ENCODE peak calls at places on chromosomes 11 and 22, in ten cellular contexts. S is PC-3; R is uterus; L is CD8-positive, alpha-beta T cell; D is A549; I is HCT116; U is lung; N is Panc1; J is heart left ventricle; F is cardiac muscle cell. T is an unnamed sample. For H3K9me3, the result is how much of the 10 kb centered on the place peaks cover.

GRCh38 chr11:60871378-60872061 is 4.2 kb downstream of the ZP1 start:
- DNase-seq in S (no peak), D (no peak), I (no peak), R (peak), L (peak), F (peak), N (no peak), J (peak), U (no peak), T (no peak)

GRCh38 chr22:42979606-42980005 is 35.3 kb downstream of the PACSIN2 start:
- DNase-seq in J (no peak), U (no peak), F (no peak), L (no peak), S (no peak), I (no peak), D (no peak), N (no peak), R (no peak), T (no peak)

GRCh38 chr22:42934338-42934737 is 77.3 kb upstream of the ARFGAP3 start:
- DNase-seq in R (no peak), D (no peak), L (no peak), S (no peak), U (no peak), F (no peak), J (no peak), I (no peak), N (no peak), T (no peak)

GRCh38 chr11:75782540-75783263 is 14.1 kb downstream of the DGAT2 start:
- DNase-seq in F (no peak), I (no peak), N (no peak), L (no peak), J (no peak), R (no peak), D (no peak), U (no peak), S (peak), T (no peak)

GRCh38 chr11:106306942-106307341 is 229.5 kb downstream of the AASDHPPT start:
- DNase-seq in J (no peak), R (no peak), N (no peak), I (no peak), S (peak), U (no peak), F (no peak), D (peak), L (no peak), T (no peak)

GRCh38 chr11:18731949-18732821 is 6.2 kb upstream of the IGSF22 start:
- DNase-seq in F (peak), J (no peak), R (peak), U (no peak), N (peak), D (peak), S (peak), I (peak), L (peak), T (no peak)

GRCh38 chr11:95296621-95297025 is 65.6 kb upstream of the SESN3 start:
- DNase-seq in J (no peak), F (no peak), U (no peak), I (no peak), L (no peak), S (no peak), R (no peak), D (no peak), N (no peak), T (no peak)

GRCh38 chr11:45392621-45393183 is 106.6 kb upstream of the SYT13 start:
- DNase-seq in U (no peak), D (no peak), N (no peak), J (no peak), L (no peak), F (no peak), S (no peak), R (no peak), I (no peak), T (no peak)

GRCh38 chr11:76664578-76665061 is 5.9 kb downstream of the LRRC32 start:
- DNase-seq in S (no peak), N (no peak), J (peak), R (peak), I (no peak), L (peak), U (no peak), F (no peak), D (no peak), T (no peak)

GRCh38 chr11:105393326-105393725 is 216.5 kb upstream of the GRIA4 start:
- DNase-seq in U (no peak), J (no peak), D (no peak), R (no peak), F (no peak), L (no peak), S (no peak), N (no peak), I (no peak), T (no peak)

GRCh38 chr22:49028111-49028510 is 799.6 kb downstream of the BRD1 start:
- DNase-seq in F (no peak), I (no peak), N (no peak), U (no peak), D (no peak), L (no peak), R (no peak), J (peak), S (no peak), T (no peak)

GRCh38 chr11:62753736-62754603 is at the start of gene ZBTB3:
- DNase-seq in R (peak), I (peak), D (peak), U (peak), N (peak), L (peak), S (peak), F (peak), J (peak), T (peak)

GRCh38 chr22:19666663-19667593 is 47.4 kb upstream of the SEPTIN5 start:
- DNase-seq in R (no peak), U (no peak), I (no peak), S (no peak), D (no peak), N (no peak), J (no peak), L (no peak), F (no peak), T (peak)

GRCh38 chr11:8168485-8169257 is at the start of gene RIC3:
- DNase-seq in N (no peak), J (peak), I (no peak), L (peak), D (peak), U (peak), S (no peak), F (peak), R (peak), T (no peak)

GRCh38 chr11:64006468-64006867 is 20.2 kb downstream of the OTUB1 start:
- DNase-seq in S (no peak), I (no peak), D (no peak), U (no peak), L (no peak), F (no peak), R (no peak), J (no peak), N (no peak), T (no peak)

GRCh38 chr11:64009234-64009633 is 23.0 kb downstream of the OTUB1 start:
- DNase-seq in U (no peak), D (no peak), S (no peak), R (no peak), I (no peak), L (no peak), F (no peak), N (no peak), J (no peak), T (no peak)

GRCh38 chr11:64008283-64008931 is 22.2 kb downstream of the OTUB1 start:
- DNase-seq in U (no peak), R (no peak), N (no peak), D (no peak), S (no peak), J (no peak), F (no peak), L (no peak), I (no peak), T (no peak)

GRCh38 chr11:64007160-64007628 is 21.0 kb downstream of the OTUB1 start:
- DNase-seq in N (no peak), F (peak), S (peak), D (peak), L (no peak), J (peak), R (peak), I (no peak), U (no peak), T (no peak)

GRCh38 chr11:64007629-64008282 is 21.5 kb downstream of the OTUB1 start:
- DNase-seq in U (peak), I (peak), N (no peak), L (no peak), R (peak), S (no peak), F (peak), D (peak), J (peak), T (no peak)
- TF ChIP-seq CTCF in U (no peak), I (peak), N (no peak), L (no peak), R (no peak), S (no peak), F (peak), D (no peak), J (peak), T (no peak)

GRCh38 chr11:33296695-33297094 is 39.5 kb downstream of the HIPK3 start:
- DNase-seq in D (no peak), R (no peak), L (no peak), I (no peak), N (no peak), S (no peak), J (no peak), F (no peak), U (no peak), T (no peak)

GRCh38 chr11:33291004-33291777 is 34.0 kb downstream of the HIPK3 start:
- DNase-seq in F (peak), U (no peak), I (no peak), L (no peak), D (peak), S (peak), J (no peak), N (no peak), R (peak), T (no peak)

GRCh38 chr11:33292306-33292705 is 35.1 kb downstream of the HIPK3 start:
- DNase-seq in R (no peak), I (no peak), S (no peak), L (no peak), D (no peak), U (no peak), N (no peak), J (no peak), F (peak), T (no peak)

GRCh38 chr11:33294224-33294623 is 37.0 kb downstream of the HIPK3 start:
- DNase-seq in I (no peak), F (no peak), D (no peak), J (no peak), S (no peak), N (no peak), U (no peak), L (no peak), R (no peak), T (no peak)

GRCh38 chr11:33294797-33295196 is 37.6 kb downstream of the HIPK3 start:
- DNase-seq in D (no peak), R (no peak), J (no peak), N (no peak), U (no peak), S (no peak), F (no peak), I (no peak), L (no peak), T (no peak)
- H3K9me3 ChIP-seq in D (under half), R (under half), J (under half), N (under half), U (under half), S (under half), F (under half), I (under half), L (under half), T (under half)

DNA sequence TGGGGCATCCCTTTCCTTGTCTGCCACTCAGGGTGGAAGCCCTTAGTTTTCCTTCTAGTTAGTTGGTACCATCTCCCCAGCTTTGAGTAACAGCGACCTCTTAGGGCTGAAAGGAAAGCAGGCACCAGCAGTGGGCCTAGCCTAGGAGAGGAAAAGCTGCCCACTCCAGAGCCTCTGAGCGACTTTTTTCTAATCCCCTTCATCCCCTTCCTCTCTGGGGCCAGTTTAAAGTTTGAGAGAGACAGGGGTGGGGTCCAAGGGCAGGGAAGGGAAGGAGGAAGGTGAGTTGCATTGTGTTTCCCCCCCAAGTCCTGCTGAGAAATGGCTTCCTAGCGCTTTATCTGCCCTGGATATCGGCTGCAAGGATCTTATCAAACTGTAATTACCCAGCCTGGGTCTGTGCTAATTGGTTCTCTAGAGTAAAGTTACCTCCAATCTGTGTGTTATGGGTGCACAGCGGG is 573.9 kb upstream of the CADM1 start:
- DNase-seq in L (no peak), F (peak), J (no peak), D (no peak), U (no peak), I (no peak), R (no peak), N (peak), S (no peak), T (no peak)
- TF ChIP-seq CTCF in L (no peak), F (peak), J (no peak), D (no peak), U (no peak), I (peak), R (no peak), N (peak), S (no peak), T (peak)

GRCh38 chr22:16965083-16965482 is 42.9 kb downstream of the GAB4 start:
- DNase-seq in F (no peak), D (no peak), I (no peak), J (no peak), R (no peak), S (no peak), U (no peak), L (no peak), N (no peak), T (no peak)
- H3K9me3 ChIP-seq in F (under half), D (under half), I (under half), J (under half), R (under half), S (under half), U (under half), L (under half), N (under half), T (half or more)

GRCh38 chr22:17009640-17010291 is 1.7 kb upstream of the GAB4 start:
- DNase-seq in J (no peak), R (no peak), F (no peak), I (no peak), N (no peak), L (no peak), U (no peak), S (no peak), D (no peak), T (no peak)
- TF ChIP-seq CTCF in J (no peak), R (no peak), F (no peak), I (peak), N (peak), L (no peak), U (no peak), S (no peak), D (no peak), T (no peak)

GRCh38 chr11:70790671-70791300 is 392.5 kb downstream of the CTTN start:
- DNase-seq in N (no peak), L (no peak), F (no peak), S (no peak), U (no peak), D (no peak), R (no peak), I (no peak), J (no peak), T (no peak)
- H3K9me3 ChIP-seq in N (under half), L (under half), F (under half), S (under half), U (under half), D (under half), R (under half), I (under half), J (under half), T (under half)

T was measured in AG04450.